ENCODE peak calls at places on chromosomes 6 and 20, in five cellular contexts. One of them, this sample, is unnamed.

GRCh38 chr6:33752139-33753015 is 5.7 kb upstream of the IP6K3 start:
- DNase-seq in mucosa of descending colon: peak; percentile 86
- DNase-seq in small intestine: peak; percentile 25
- DNase-seq in aorta: no peak
- DNase-seq in left ventricle myocardium inferior: no peak
- DNase-seq in this sample: no peak

GRCh38 chr6:112770341-112770740 is 423.2 kb downstream of the RFPL4B start:
- DNase-seq in mucosa of descending colon: no peak
- DNase-seq in small intestine: no peak
- DNase-seq in aorta: no peak
- DNase-seq in left ventricle myocardium inferior: no peak
- DNase-seq in this sample: no peak

GRCh38 chr6:34130870-34131269 is 15.0 kb downstream of the GRM4 start:
- DNase-seq in mucosa of descending colon: no peak
- DNase-seq in small intestine: no peak
- DNase-seq in aorta: no peak
- DNase-seq in left ventricle myocardium inferior: no peak
- DNase-seq in this sample: no peak

GRCh38 chr6:36386495-36387439 is 702 bp downstream of the ETV7 start:
- DNase-seq in mucosa of descending colon: peak; percentile 64
- DNase-seq in small intestine: peak; percentile 79
- DNase-seq in aorta: peak; percentile 77
- DNase-seq in left ventricle myocardium inferior: no peak
- DNase-seq in this sample: peak; percentile 42

GRCh38 chr20:63135411-63135810 is 80.5 kb downstream of the YTHDF1 start:
- DNase-seq in mucosa of descending colon: no peak
- DNase-seq in small intestine: no peak
- DNase-seq in aorta: peak; percentile 51
- DNase-seq in left ventricle myocardium inferior: no peak
- DNase-seq in this sample: peak; percentile 44

GRCh38 chr6:152078804-152079203 is 271.3 kb downstream of the ESR1 start:
- DNase-seq in mucosa of descending colon: no peak
- DNase-seq in small intestine: no peak
- DNase-seq in aorta: no peak
- DNase-seq in left ventricle myocardium inferior: no peak
- DNase-seq in this sample: no peak

GRCh38 chr6:41428995-41429417 is 93.6 kb downstream of the NCR2 start:
- DNase-seq in mucosa of descending colon: peak; percentile 28
- DNase-seq in small intestine: no peak
- DNase-seq in aorta: no peak
- DNase-seq in left ventricle myocardium inferior: peak; percentile 44
- DNase-seq in this sample: no peak

GRCh38 chr20:61814244-61814643 is 251.4 kb downstream of the TAF4 start:
- DNase-seq in mucosa of descending colon: no peak
- DNase-seq in small intestine: no peak
- DNase-seq in aorta: no peak
- DNase-seq in left ventricle myocardium inferior: no peak
- DNase-seq in this sample: no peak

GRCh38 chr20:37690626-37691369 is 3.0 kb upstream of the CTNNBL1 start:
- DNase-seq in mucosa of descending colon: no peak
- DNase-seq in small intestine: no peak
- DNase-seq in aorta: no peak
- DNase-seq in left ventricle myocardium inferior: no peak
- DNase-seq in this sample: no peak

GRCh38 chr6:24974182-24975171 is 38.7 kb upstream of the RIPOR2 start:
- DNase-seq in mucosa of descending colon: no peak
- DNase-seq in small intestine: no peak
- DNase-seq in aorta: no peak
- DNase-seq in left ventricle myocardium inferior: no peak
- DNase-seq in this sample: no peak

GRCh38 chr6:118122801-118123200 is 215.7 kb downstream of the SLC35F1 start:
- DNase-seq in mucosa of descending colon: no peak
- DNase-seq in small intestine: no peak
- DNase-seq in aorta: no peak
- DNase-seq in left ventricle myocardium inferior: no peak
- DNase-seq in this sample: no peak

GRCh38 chr6:20217476-20217855 is 5.2 kb upstream of the MBOAT1 start:
- DNase-seq in mucosa of descending colon: no peak
- DNase-seq in small intestine: no peak
- DNase-seq in aorta: no peak
- DNase-seq in left ventricle myocardium inferior: no peak
- DNase-seq in this sample: no peak

GRCh38 chr6:6829872-6830683 is 241.6 kb downstream of the LY86 start:
- DNase-seq in mucosa of descending colon: no peak
- DNase-seq in small intestine: no peak
- DNase-seq in aorta: no peak
- DNase-seq in left ventricle myocardium inferior: no peak
- DNase-seq in this sample: no peak

GRCh38 chr20:5844063-5844681 is 94.0 kb downstream of the SHLD1 start:
- DNase-seq in mucosa of descending colon: no peak
- DNase-seq in small intestine: peak; percentile 21
- DNase-seq in aorta: no peak
- DNase-seq in left ventricle myocardium inferior: no peak
- DNase-seq in this sample: peak; percentile 79

GRCh38 chr6:48736486-48737206 is 625.6 kb upstream of the PTCHD4 start:
- DNase-seq in mucosa of descending colon: no peak
- DNase-seq in small intestine: no peak
- DNase-seq in aorta: no peak
- DNase-seq in left ventricle myocardium inferior: no peak
- DNase-seq in this sample: no peak

GRCh38 chr6:151385177-151385576 is 6.2 kb downstream of the ZBTB2 start:
- DNase-seq in mucosa of descending colon: no peak
- DNase-seq in small intestine: peak; percentile 58
- DNase-seq in aorta: no peak
- DNase-seq in left ventricle myocardium inferior: no peak
- DNase-seq in this sample: no peak

GRCh38 chr6:2518029-2518428 is 232.7 kb downstream of the MYLK4 start:
- DNase-seq in mucosa of descending colon: no peak
- DNase-seq in small intestine: no peak
- DNase-seq in aorta: no peak
- DNase-seq in left ventricle myocardium inferior: no peak
- DNase-seq in this sample: no peak

GRCh38 chr20:43799150-43799711 is 72.4 kb upstream of the GTSF1L start:
- DNase-seq in mucosa of descending colon: no peak
- DNase-seq in small intestine: no peak
- DNase-seq in aorta: no peak
- DNase-seq in left ventricle myocardium inferior: no peak
- DNase-seq in this sample: peak; percentile 38

GRCh38 chr6:156978948-156979347 is 201.8 kb downstream of the ARID1B start:
- DNase-seq in mucosa of descending colon: no peak
- DNase-seq in small intestine: no peak
- DNase-seq in aorta: no peak
- DNase-seq in left ventricle myocardium inferior: no peak
- DNase-seq in this sample: no peak

GRCh38 chr6:97097068-97098047 is 172.8 kb downstream of the KLHL32 start:
- DNase-seq in mucosa of descending colon: no peak
- DNase-seq in small intestine: no peak
- DNase-seq in aorta: no peak
- DNase-seq in left ventricle myocardium inferior: no peak
- DNase-seq in this sample: no peak

GRCh38 chr6:1624848-1625341 is 15.2 kb downstream of the FOXC1 start:
- DNase-seq in mucosa of descending colon: no peak
- DNase-seq in small intestine: no peak
- DNase-seq in aorta: no peak
- DNase-seq in left ventricle myocardium inferior: no peak
- DNase-seq in this sample: peak; percentile 51

GRCh38 chr6:16982827-16983226 is 119.0 kb upstream of the STMND1 start:
- DNase-seq in mucosa of descending colon: no peak
- DNase-seq in small intestine: no peak
- DNase-seq in aorta: no peak
- DNase-seq in left ventricle myocardium inferior: no peak
- DNase-seq in this sample: no peak

GRCh38 chr6:168162366-168162765 is 83.4 kb upstream of the FRMD1 start:
- DNase-seq in mucosa of descending colon: peak; percentile 72
- DNase-seq in small intestine: no peak
- DNase-seq in aorta: no peak
- DNase-seq in left ventricle myocardium inferior: no peak
- DNase-seq in this sample: no peak

GRCh38 chr6:31293343-31293742 is 21.5 kb upstream of the HLA-C start:
- DNase-seq in mucosa of descending colon: no peak
- DNase-seq in small intestine: no peak
- DNase-seq in aorta: no peak
- DNase-seq in left ventricle myocardium inferior: no peak
- DNase-seq in this sample: no peak

GRCh38 chr6:135853227-135853626 is 1.7 kb downstream of the PDE7B start:
- DNase-seq in mucosa of descending colon: no peak
- DNase-seq in small intestine: peak; percentile 37
- DNase-seq in aorta: no peak
- DNase-seq in left ventricle myocardium inferior: no peak
- DNase-seq in this sample: no peak

GRCh38 chr20:41983159-41983558 is 365.0 kb upstream of the CHD6 start:
- DNase-seq in mucosa of descending colon: no peak
- DNase-seq in small intestine: no peak
- DNase-seq in aorta: no peak
- DNase-seq in left ventricle myocardium inferior: no peak
- DNase-seq in this sample: no peak

GRCh38 chr20:61589055-61589385 is 337.0 kb downstream of the CDH4 start:
- DNase-seq in mucosa of descending colon: no peak
- DNase-seq in small intestine: no peak
- DNase-seq in aorta: no peak
- DNase-seq in left ventricle myocardium inferior: no peak
- DNase-seq in this sample: no peak

GRCh38 chr20:20500312-20500711 is 132.4 kb downstream of the INSM1 start:
- DNase-seq in mucosa of descending colon: no peak
- DNase-seq in small intestine: no peak
- DNase-seq in aorta: no peak
- DNase-seq in left ventricle myocardium inferior: no peak
- DNase-seq in this sample: no peak

GRCh38 chr20:20495719-20496474 is 128.0 kb downstream of the INSM1 start:
- DNase-seq in mucosa of descending colon: no peak
- DNase-seq in small intestine: no peak
- DNase-seq in aorta: no peak
- DNase-seq in left ventricle myocardium inferior: no peak
- DNase-seq in this sample: no peak

GRCh38 chr20:20499469-20499868 is 131.6 kb downstream of the INSM1 start:
- DNase-seq in mucosa of descending colon: no peak
- DNase-seq in small intestine: no peak
- DNase-seq in aorta: no peak
- DNase-seq in left ventricle myocardium inferior: no peak
- DNase-seq in this sample: no peak

GRCh38 chr20:20498081-20498861 is 130.4 kb downstream of the INSM1 start:
- DNase-seq in mucosa of descending colon: peak; percentile 6
- DNase-seq in small intestine: no peak
- DNase-seq in aorta: no peak
- DNase-seq in left ventricle myocardium inferior: no peak
- DNase-seq in this sample: peak; percentile 76

DNA sequence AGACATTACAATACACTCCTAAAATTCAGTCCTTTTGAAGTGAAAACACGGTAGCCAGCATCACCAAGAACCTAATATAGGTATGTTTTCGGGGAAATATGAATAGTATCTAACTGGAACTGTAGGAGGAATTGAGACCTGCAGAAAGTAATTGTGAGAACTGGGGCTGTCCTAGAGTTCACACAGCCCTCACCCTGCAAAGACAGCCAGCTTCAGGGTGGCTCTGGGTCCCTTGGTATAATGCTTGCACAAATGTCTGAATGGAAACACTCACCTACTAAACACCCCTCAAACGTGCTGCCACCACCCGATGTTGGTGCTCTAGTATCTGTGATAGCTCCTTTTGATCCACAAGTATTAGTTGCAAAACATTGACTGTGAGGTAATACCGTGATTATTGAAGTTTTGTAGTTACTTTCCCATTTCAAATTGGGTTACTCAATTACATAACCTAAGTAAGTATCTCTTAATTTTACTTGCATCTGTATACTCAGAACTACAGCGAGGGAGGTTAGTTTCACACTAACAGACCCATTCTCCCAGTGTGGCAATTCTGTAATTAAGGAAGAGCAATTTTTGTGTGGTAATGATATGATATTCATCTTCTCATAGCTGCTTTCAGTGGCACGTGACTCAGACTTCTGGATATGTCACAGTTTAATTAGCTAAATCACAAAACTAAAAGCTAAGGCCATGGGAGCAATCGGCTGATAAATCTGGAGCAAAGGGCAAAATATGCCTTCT is 129.5 kb downstream of the INSM1 start:
- DNase-seq in mucosa of descending colon: no peak
- DNase-seq in small intestine: no peak
- DNase-seq in aorta: no peak
- DNase-seq in left ventricle myocardium inferior: no peak
- DNase-seq in this sample: no peak
- H3K36me3 ChIP-seq in mucosa of descending colon: no peaks in the 10 kb centered on the region
- H3K36me3 ChIP-seq in small intestine: peaks cover 23% of the 10 kb centered on the region
- H3K36me3 ChIP-seq in aorta: peaks cover 8% of the 10 kb centered on the region
- H3K36me3 ChIP-seq in left ventricle myocardium inferior: peaks cover 77% of the 10 kb centered on the region
- H3K36me3 ChIP-seq in this sample: no peaks in the 10 kb centered on the region

GRCh38 chr20:10986586-10986985 is 312.8 kb upstream of the JAG1 start:
- DNase-seq in mucosa of descending colon: no peak
- DNase-seq in small intestine: no peak
- DNase-seq in aorta: no peak
- DNase-seq in left ventricle myocardium inferior: no peak
- DNase-seq in this sample: no peak
- H3K4me1 ChIP-seq in mucosa of descending colon: peaks cover 3% of the 10 kb centered on the region
- H3K4me1 ChIP-seq in small intestine: no peaks in the 10 kb centered on the region
- H3K4me1 ChIP-seq in aorta: peaks cover 8% of the 10 kb centered on the region
- H3K4me1 ChIP-seq in left ventricle myocardium inferior: peaks cover 33% of the 10 kb centered on the region
- H3K4me1 ChIP-seq in this sample: no peaks in the 10 kb centered on the region

GRCh38 chr20:35030136-35030535 is 62.5 kb downstream of the TRPC4AP start:
- DNase-seq in mucosa of descending colon: no peak
- DNase-seq in small intestine: no peak
- DNase-seq in aorta: no peak
- DNase-seq in left ventricle myocardium inferior: no peak
- DNase-seq in this sample: no peak
- H3K36me3 ChIP-seq in mucosa of descending colon: no peaks in the 10 kb centered on the region
- H3K36me3 ChIP-seq in small intestine: peaks cover 7% of the 10 kb centered on the region
- H3K36me3 ChIP-seq in aorta: peaks cover 7% of the 10 kb centered on the region
- H3K36me3 ChIP-seq in left ventricle myocardium inferior: peaks cover 77% of the 10 kb centered on the region
- H3K36me3 ChIP-seq in this sample: peaks cover 35% of the 10 kb centered on the region

GRCh38 chr6:144179817-144180216 is 29.5 kb downstream of the STX11 start:
- DNase-seq in mucosa of descending colon: no peak
- DNase-seq in small intestine: no peak
- DNase-seq in aorta: no peak
- DNase-seq in left ventricle myocardium inferior: no peak
- DNase-seq in this sample: no peak

GRCh38 chr6:144178323-144178722 is 28.0 kb downstream of the STX11 start:
- DNase-seq in mucosa of descending colon: no peak
- DNase-seq in small intestine: no peak
- DNase-seq in aorta: no peak
- DNase-seq in left ventricle myocardium inferior: no peak
- DNase-seq in this sample: no peak

GRCh38 chr6:144179237-144179636 is 28.9 kb downstream of the STX11 start:
- DNase-seq in mucosa of descending colon: no peak
- DNase-seq in small intestine: no peak
- DNase-seq in aorta: no peak
- DNase-seq in left ventricle myocardium inferior: no peak
- DNase-seq in this sample: no peak

GRCh38 chr6:144185133-144185836 is 35.0 kb downstream of the STX11 start:
- DNase-seq in mucosa of descending colon: no peak
- DNase-seq in small intestine: no peak
- DNase-seq in aorta: no peak
- DNase-seq in left ventricle myocardium inferior: no peak
- DNase-seq in this sample: no peak

DNA sequence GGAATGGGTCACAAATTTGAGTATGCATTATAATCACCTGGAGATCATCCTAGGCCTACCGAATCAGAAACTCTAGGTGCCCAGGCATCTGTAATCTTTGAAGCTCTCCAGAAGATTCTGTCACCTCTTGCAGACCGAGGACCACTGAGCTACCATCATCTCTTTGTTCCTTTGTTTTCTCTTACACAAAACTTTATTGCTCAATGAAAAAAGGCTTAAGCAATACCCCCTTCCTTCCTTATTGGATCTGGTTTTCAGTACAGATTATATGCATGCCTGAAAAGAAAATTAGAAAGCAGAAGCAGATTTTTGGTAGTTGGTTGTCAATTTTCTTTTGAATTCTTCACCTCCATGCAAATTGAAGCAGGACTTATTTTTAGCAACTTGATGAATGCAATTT is 31.3 kb downstream of the STX11 start:
- DNase-seq in mucosa of descending colon: no peak
- DNase-seq in small intestine: no peak
- DNase-seq in aorta: no peak
- DNase-seq in left ventricle myocardium inferior: no peak
- DNase-seq in this sample: no peak
- H3K4me1 ChIP-seq in mucosa of descending colon: peaks cover 3% of the 10 kb centered on the region
- H3K4me1 ChIP-seq in small intestine: no peaks in the 10 kb centered on the region
- H3K4me1 ChIP-seq in aorta: no peaks in the 10 kb centered on the region
- H3K4me1 ChIP-seq in left ventricle myocardium inferior: peaks cover 20% of the 10 kb centered on the region
- H3K4me1 ChIP-seq in this sample: no peaks in the 10 kb centered on the region

This sample was measured in BE2C.